ENCODE peak calls at places on chromosomes 1 and 21, in ten cellular contexts. K is germinal center; O is activated CD4-positive, alpha-beta T cell treated with anti-CD3 and anti-CD28 coated beads, Interleukin-2, amount 50 U/mL, for 48 hours; B is left colon; H is uterus; X is SW480; M is BE2C; S is stomach; N is NCI-H2171 treated with DMSO at 0.1 percent for 48 hours; C is activated T-helper 1 cell treated with Interleukin-2 at 50 U/mL for 16 hours. E is an unnamed sample.

GRCh38 chr1:175871647-175872046 is 128.3 kb upstream of the TNR start:
- DNase-seq in X (no peak), B (no peak), M (no peak), N (no peak), C (no peak), S (no peak), H (no peak), K (no peak), O (no peak), E (no peak)

GRCh38 chr1:32352831-32353383 is 9.4 kb downstream of the FAM229A start:
- DNase-seq in X (no peak), S (no peak), K (no peak), C (no peak), N (no peak), H (no peak), M (no peak), O (no peak), B (no peak), E (peak; percentile 45)

GRCh38 chr21:42986125-42986783 is 11.9 kb downstream of the PKNOX1 start:
- DNase-seq in N (no peak), M (no peak), C (no peak), O (no peak), S (no peak), K (no peak), X (no peak), B (no peak), H (no peak), E (peak; percentile 27)

GRCh38 chr1:7384679-7385078 is 386.4 kb upstream of the VAMP3 start:
- DNase-seq in O (no peak), H (peak; percentile 1), C (no peak), N (no peak), X (no peak), B (no peak), S (peak; percentile 18), M (no peak), K (no peak), E (no peak)

GRCh38 chr21:32726742-32727477 is 903 bp downstream of the SYNJ1 start:
- DNase-seq in C (no peak), M (peak; percentile 49), X (peak; percentile 61), K (peak; percentile 17), N (peak; percentile 33), H (peak; percentile 21), B (peak; percentile 45), O (peak; percentile 17), S (no peak), E (peak; percentile 32)

GRCh38 chr1:160127865-160128523 is 12.4 kb downstream of the ATP1A2 start:
- DNase-seq in X (peak; percentile 27), N (no peak), H (no peak), O (no peak), B (no peak), M (no peak), S (no peak), K (no peak), C (no peak), E (no peak)

GRCh38 chr1:202807367-202807925 is 775 bp downstream of the KDM5B start:
- DNase-seq in K (peak; percentile 66), N (peak; percentile 52), X (peak; percentile 46), C (peak; percentile 2), S (no peak), H (peak; percentile 39), B (peak; percentile 48), O (peak; percentile 54), M (peak; percentile 28), E (peak; percentile 42)

GRCh38 chr1:226606311-226607267 is 58.0 kb downstream of the STUM start:
- DNase-seq in X (no peak), M (no peak), O (no peak), C (no peak), B (no peak), H (no peak), S (no peak), K (no peak), N (no peak), E (no peak)

GRCh38 chr1:67105508-67105907 is 29.3 kb downstream of the C1orf141 start:
- DNase-seq in N (no peak), K (no peak), C (no peak), H (no peak), M (no peak), X (no peak), S (no peak), O (no peak), B (peak; percentile 37), E (no peak)

GRCh38 chr1:64864018-64864945 is 102.1 kb downstream of the JAK1 start:
- DNase-seq in X (no peak), K (peak; percentile 71), N (no peak), B (peak; percentile 63), S (peak; percentile 61), C (peak; percentile 18), M (no peak), H (peak; percentile 46), O (peak; percentile 20), E (peak; percentile 42)

GRCh38 chr1:203796223-203796747 is 862 bp downstream of the ZBED6 start:
- DNase-seq in M (peak; percentile 46), C (peak; percentile 1), H (no peak), K (no peak), O (peak; percentile 37), B (peak; percentile 34), S (no peak), N (peak; percentile 58), X (peak; percentile 21), E (peak; percentile 73)

GRCh38 chr1:84569216-84569615 is 5.0 kb downstream of the CTBS start:
- DNase-seq in X (no peak), K (no peak), N (peak; percentile 80), O (no peak), S (no peak), M (no peak), B (no peak), H (no peak), C (no peak), E (no peak)

GRCh38 chr1:154623358-154623757 is 15.4 kb upstream of the ADAR start:
- DNase-seq in S (no peak), N (no peak), K (no peak), O (no peak), C (no peak), M (no peak), X (no peak), H (no peak), B (no peak), E (no peak)

GRCh38 chr1:85581138-85581801 is 709 bp downstream of the CCN1 start:
- DNase-seq in B (peak; percentile 82), N (peak; percentile 46), M (no peak), K (peak; percentile 51), S (peak; percentile 80), O (peak; percentile 62), X (peak; percentile 70), C (no peak), H (peak; percentile 79), E (peak; percentile 86)

GRCh38 chr1:206909167-206909882 is 12.1 kb downstream of the IL24 start:
- DNase-seq in H (peak; percentile 59), K (peak; percentile 22), S (peak; percentile 96), X (peak; percentile 80), N (peak; percentile 91), O (no peak), C (peak; percentile 40), B (peak; percentile 76), M (peak; percentile 42), E (no peak)

E was measured in SJCRH30.